ENCODE peak calls at places on chromosomes 12 and 14, in seven cellular contexts. J, N, H, U, B, D and Y are unnamed samples.
A peak's percentile ranks its signal among the peaks of the same experiment; 100 is the strongest.

GRCh38 chr12:27006797-27007467 is 7.3 kb downstream of the TM7SF3 start:
- DNase-seq in B (no peak), U (no peak), N (no peak), J (no peak), H (no peak), D (no peak), Y (no peak)

GRCh38 chr14:55404170-55404569 is 7.5 kb downstream of the ATG14 start:
- DNase-seq in D (peak; percentile 11), N (no peak), B (no peak), H (no peak), U (no peak), J (no peak), Y (no peak)

GRCh38 chr14:54182419-54183040 is 214.3 kb upstream of the CDKN3 start:
- DNase-seq in D (no peak), H (no peak), B (peak; percentile 74), N (no peak), U (peak; percentile 86), J (peak; percentile 96), Y (no peak)

GRCh38 chr14:53894456-53894855 is 62.2 kb downstream of the BMP4 start:
- DNase-seq in J (peak; percentile 71), U (peak; percentile 50), H (no peak), B (peak; percentile 79), N (no peak), D (no peak), Y (no peak)

GRCh38 chr14:103551338-103551762 is 11.1 kb downstream of the BAG5 start:
- DNase-seq in U (no peak), D (no peak), N (no peak), J (no peak), H (no peak), B (no peak), Y (no peak)

GRCh38 chr12:53990311-53991076 is 5.5 kb downstream of the HOXC10 start:
- DNase-seq in H (no peak), B (no peak), U (no peak), D (no peak), N (peak; percentile 54), J (peak; percentile 67), Y (no peak)

GRCh38 chr12:57157588-57158173 is 10.3 kb upstream of the LRP1-AS start:
- DNase-seq in H (no peak), U (no peak), D (no peak), N (no peak), J (no peak), B (no peak), Y (no peak)

GRCh38 chr14:77622562-77622961 is 6.1 kb upstream of the SPTLC2 start:
- DNase-seq in H (no peak), N (no peak), B (no peak), U (no peak), D (no peak), J (peak; percentile 69), Y (no peak)

GRCh38 chr12:57694459-57695019 is 607 bp downstream of the OS9 start:
- DNase-seq in U (peak; percentile 1), J (peak; percentile 16), N (no peak), D (peak; percentile 58), H (no peak), B (no peak), Y (no peak)

GRCh38 chr12:1917172-1918070 is 1.0 kb downstream of the CACNA2D4 start:
- DNase-seq in U (no peak), H (peak; percentile 50), D (no peak), J (no peak), N (no peak), B (no peak), Y (no peak)

GRCh38 chr12:103441437-103442186 is 54.2 kb downstream of the C12orf42 start:
- DNase-seq in H (peak; percentile 71), U (no peak), B (no peak), N (no peak), J (no peak), D (no peak), Y (peak; percentile 92)

GRCh38 chr14:98173291-98173690 is 1098.7 kb downstream of the BCL11B start:
- DNase-seq in J (no peak), U (no peak), B (no peak), H (no peak), D (no peak), N (no peak), Y (no peak)

GRCh38 chr14:80117876-80118275 is 93.4 kb downstream of the DIO2 start:
- DNase-seq in J (no peak), D (no peak), H (no peak), U (no peak), N (no peak), B (no peak), Y (no peak)

GRCh38 chr12:102095677-102096263 is 24.1 kb downstream of the NUP37 start:
- DNase-seq in H (peak; percentile 69), B (peak; percentile 61), U (peak; percentile 14), N (peak; percentile 12), D (peak; percentile 5), J (peak; percentile 51), Y (peak; percentile 42)

GRCh38 chr12:90854136-90854689 is 100.8 kb downstream of the CCER1 start:
- DNase-seq in H (peak; percentile 71), B (peak; percentile 63), N (peak; percentile 78), D (peak; percentile 75), J (peak; percentile 74), U (peak; percentile 25), Y (peak; percentile 40)

GRCh38 chr14:31745741-31746140 is 184.5 kb downstream of the NUBPL start:
- DNase-seq in U (no peak), D (no peak), J (no peak), N (peak; percentile 52), B (no peak), H (peak; percentile 59), Y (peak; percentile 1)

GRCh38 chr14:61736751-61737150 is 25.5 kb upstream of the SNAPC1 start:
- DNase-seq in U (no peak), N (no peak), H (no peak), J (peak; percentile 50), B (peak; percentile 37), D (no peak), Y (no peak)

GRCh38 chr14:96461950-96462798 is 40.0 kb upstream of the PAPOLA start:
- DNase-seq in D (peak; percentile 29), U (no peak), B (no peak), J (no peak), N (peak; percentile 35), H (no peak), Y (no peak)

GRCh38 chr14:37830271-37830670 is 234.8 kb downstream of the TTC6 start:
- DNase-seq in D (no peak), H (no peak), J (no peak), U (no peak), B (no peak), N (no peak), Y (no peak)

DNA sequence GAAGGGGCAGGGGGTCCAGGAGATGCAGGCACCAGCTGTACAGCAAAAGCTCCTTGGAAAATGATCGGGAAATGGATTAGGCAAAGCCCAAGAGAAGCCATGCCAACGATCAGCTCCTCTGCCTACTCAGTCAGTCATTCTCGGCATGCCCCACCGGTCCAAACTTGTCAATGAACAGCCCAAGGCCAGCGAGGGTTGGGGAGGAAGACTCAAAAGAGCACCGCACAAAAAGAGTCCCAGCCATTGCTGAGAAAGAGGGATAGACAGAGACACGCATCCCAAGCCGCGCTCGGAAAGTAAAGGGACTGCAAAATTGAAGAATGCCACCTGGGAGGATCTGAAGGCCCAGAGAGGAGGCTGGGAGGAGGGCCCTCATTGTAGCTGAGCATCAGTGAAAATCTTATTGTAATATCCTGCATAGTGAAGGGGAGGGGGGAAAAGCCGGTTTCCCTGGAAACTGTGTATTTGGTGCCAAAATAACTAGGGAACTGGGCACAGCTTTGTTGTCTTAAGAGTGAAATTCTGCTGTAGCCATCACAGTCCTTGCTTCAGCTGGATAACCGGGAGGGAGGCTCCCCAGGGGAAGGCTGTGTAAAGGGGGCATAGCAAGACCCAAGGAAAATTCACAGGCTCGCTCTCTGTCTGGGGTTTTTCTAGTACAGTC is 4.7 kb downstream of the KDM2B start:
- DNase-seq in U (peak; percentile 14), H (no peak), J (no peak), B (no peak), N (no peak), D (peak; percentile 49), Y (no peak)
- H3K4me2 ChIP-seq in U (no peak overlapping the region), H (no peak overlapping the region), J (peak overlapping the region; percentile 82), B (no peak overlapping the region), N (peak overlapping the region; percentile 97), D (peak overlapping the region; percentile 99), Y (no peak overlapping the region)

GRCh38 chr12:109580684-109581333 is 7.2 kb downstream of the MVK start:
- DNase-seq in H (no peak), N (no peak), B (no peak), U (no peak), D (no peak), J (no peak), Y (no peak)

GRCh38 chr12:109581856-109582255 is 8.3 kb downstream of the MVK start:
- DNase-seq in H (no peak), D (no peak), N (no peak), J (no peak), U (peak; percentile 96), B (peak; percentile 45), Y (no peak)

GRCh38 chr12:109582636-109583035 is 9.0 kb downstream of the MVK start:
- DNase-seq in J (peak; percentile 45), D (peak; percentile 31), U (peak; percentile 51), H (no peak), B (no peak), N (peak; percentile 49), Y (no peak)

GRCh38 chr12:109580272-109580671 is 6.7 kb downstream of the MVK start:
- DNase-seq in U (no peak), H (no peak), D (peak; percentile 29), B (no peak), N (no peak), J (no peak), Y (no peak)

GRCh38 chr12:109581334-109581691 is 7.7 kb downstream of the MVK start:
- DNase-seq in N (no peak), B (no peak), U (no peak), J (no peak), D (no peak), H (no peak), Y (no peak)
- H3K4me2 ChIP-seq in N (no peak overlapping the region), B (no peak overlapping the region), U (peak overlapping the region; percentile 15), J (no peak overlapping the region), D (no peak overlapping the region), H (no peak overlapping the region), Y (no peak overlapping the region)

GRCh38 chr12:97967831-97968230 is 505.2 kb downstream of the RMST start:
- DNase-seq in J (no peak), D (no peak), N (no peak), U (no peak), H (no peak), B (no peak), Y (no peak)
- H3K4me2 ChIP-seq in J (no peak overlapping the region), D (no peak overlapping the region), N (no peak overlapping the region), U (no peak overlapping the region), H (no peak overlapping the region), B (no peak overlapping the region), Y (no peak overlapping the region)

GRCh38 chr12:13195244-13195643 is 1.3 kb upstream of the EMP1 start:
- DNase-seq in N (no peak), H (no peak), D (no peak), B (peak; percentile 63), J (peak; percentile 71), U (no peak), Y (no peak)

GRCh38 chr12:13197526-13198141 is 1.1 kb downstream of the EMP1 start:
- DNase-seq in U (no peak), B (peak; percentile 36), D (no peak), N (peak; percentile 32), H (no peak), J (no peak), Y (no peak)

GRCh38 chr12:13194462-13195110 is 1.9 kb upstream of the EMP1 start:
- DNase-seq in B (no peak), D (no peak), H (no peak), U (peak; percentile 94), J (peak; percentile 60), N (no peak), Y (no peak)

GRCh38 chr12:13196302-13196921 is at the start of gene EMP1:
- DNase-seq in U (peak; percentile 99), B (peak; percentile 100), N (no peak), J (peak; percentile 98), D (peak; percentile 13), H (no peak), Y (no peak)

GRCh38 chr12:13195848-13196301 is 651 bp upstream of the EMP1 start:
- DNase-seq in J (peak; percentile 17), H (no peak), D (no peak), U (no peak), B (peak; percentile 68), N (no peak), Y (no peak)
- H3K4me2 ChIP-seq in J (peak overlapping the region; percentile 81), H (no peak overlapping the region), D (no peak overlapping the region), U (peak overlapping the region; percentile 72), B (peak overlapping the region; percentile 66), N (no peak overlapping the region), Y (no peak overlapping the region)